ENCODE peak calls at places on chromosomes 1 and 21, in nine cellular contexts. W is transverse colon, U is cardiac muscle cell, V is cardiac fibroblast, Q is AG04450, S is ascending aorta, F is thyroid gland, M is left ventricle myocardium inferior, H is astrocyte of the spinal cord. N is an unnamed sample.

GRCh38 chr21:34795152-34796141 is 126.7 kb downstream of the CLIC6 start:
- DNase-seq in W (peak; percentile 67), F (peak; percentile 9), V (peak; percentile 64), S (no peak), M (no peak), H (peak; percentile 68), U (no peak), Q (no peak), N (peak; percentile 71)

GRCh38 chr1:200380589-200381021 is 29.2 kb downstream of the ZNF281 start:
- DNase-seq in U (no peak), F (no peak), S (no peak), Q (no peak), W (no peak), V (no peak), H (no peak), M (no peak), N (no peak)

GRCh38 chr1:8024329-8024728 is 1.8 kb downstream of the ERRFI1 start:
- DNase-seq in M (no peak), S (no peak), H (peak; percentile 32), F (no peak), U (no peak), V (no peak), W (no peak), Q (no peak), N (no peak)

GRCh38 chr1:42081475-42081874 is 71.7 kb upstream of the GUCA2B start:
- DNase-seq in Q (no peak), W (peak; percentile 75), S (no peak), M (no peak), U (no peak), V (no peak), H (no peak), F (peak; percentile 53), N (no peak)

GRCh38 chr1:153478692-153479618 is 18.5 kb upstream of the S100A7 start:
- DNase-seq in H (no peak), U (no peak), W (no peak), S (no peak), Q (no peak), M (no peak), F (no peak), V (no peak), N (no peak)

GRCh38 chr1:242432491-242433095 is 91.9 kb downstream of the PLD5 start:
- DNase-seq in W (no peak), Q (no peak), S (no peak), V (no peak), F (no peak), U (no peak), M (no peak), H (no peak), N (no peak)

GRCh38 chr1:234342749-234343148 is 30.5 kb upstream of the COA6 start:
- DNase-seq in F (no peak), Q (no peak), M (no peak), H (no peak), V (no peak), U (no peak), S (no peak), W (no peak), N (no peak)

GRCh38 chr1:110477445-110477957 is 26.6 kb downstream of the PROK1 start:
- DNase-seq in Q (no peak), M (no peak), W (no peak), H (no peak), V (no peak), F (no peak), U (no peak), S (no peak), N (no peak)

GRCh38 chr1:111471012-111471411 is 2.8 kb upstream of the C1orf162 start:
- DNase-seq in F (peak; percentile 11), Q (no peak), S (peak; percentile 60), U (no peak), V (no peak), H (no peak), M (peak; percentile 35), W (peak; percentile 57), N (no peak)

GRCh38 chr1:48077860-48078259 is 80.7 kb upstream of the TRABD2B start:
- DNase-seq in Q (no peak), M (no peak), F (no peak), H (no peak), S (no peak), W (peak; percentile 25), U (no peak), V (no peak), N (no peak)

GRCh38 chr1:25026757-25027450 is 96.8 kb upstream of the RUNX3 start:
- DNase-seq in U (no peak), S (no peak), W (no peak), H (no peak), F (no peak), Q (no peak), M (no peak), V (no peak), N (no peak)

GRCh38 chr1:159602501-159602900 is 14.9 kb downstream of the APCS start:
- DNase-seq in S (no peak), Q (no peak), H (no peak), M (no peak), U (no peak), W (no peak), F (no peak), V (no peak), N (no peak)

DNA sequence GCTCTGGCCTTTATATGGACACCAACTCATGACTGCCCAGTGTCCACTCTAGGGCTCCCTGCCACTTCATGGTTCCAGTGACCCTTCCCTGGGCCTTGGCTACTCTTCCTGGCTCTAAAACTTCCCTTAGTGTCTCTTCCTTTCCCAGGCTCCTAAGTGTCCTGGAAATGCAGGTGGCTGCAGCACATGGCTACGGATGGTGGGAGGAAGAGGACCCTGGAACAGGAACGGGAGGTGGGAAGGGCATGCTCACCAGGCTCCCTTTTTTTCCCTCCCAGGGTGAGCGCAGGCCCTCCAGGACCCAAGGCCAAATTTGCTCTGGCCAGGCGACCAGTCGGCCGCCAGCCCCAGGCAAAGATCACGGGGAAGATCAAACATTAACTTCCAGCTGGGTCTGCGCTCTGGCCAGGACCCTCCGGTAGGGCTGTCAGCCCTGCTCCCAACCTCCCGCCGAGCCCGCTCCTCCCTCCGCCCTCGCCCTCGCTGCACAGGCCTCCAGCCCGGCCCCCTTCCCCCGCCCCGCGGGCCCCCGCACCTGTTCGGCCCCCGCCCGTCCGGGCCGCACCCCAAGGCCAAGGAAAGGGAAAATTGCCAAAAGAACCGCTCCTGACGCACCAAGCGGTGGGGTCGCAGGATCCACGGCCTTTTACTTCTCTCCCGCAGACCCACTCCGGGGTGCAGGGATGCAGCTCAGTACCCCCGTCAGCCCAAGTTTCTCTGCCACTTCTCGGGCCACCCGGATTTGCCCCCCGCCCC is 955 bp downstream of the TCEA3 start:
- DNase-seq in H (no peak), M (no peak), S (no peak), Q (no peak), F (peak; percentile 70), V (no peak), W (peak; percentile 88), U (peak; percentile 59), N (no peak)
- H3K4me3 ChIP-seq in H (peak overlapping the region; percentile 28), M (peak overlapping the region; percentile 85), S (peak overlapping the region; percentile 95), Q (peak overlapping the region; percentile 55), F (peak overlapping the region; percentile 15), V (peak overlapping the region; percentile 13), W (peak overlapping the region; percentile 86), U (peak overlapping the region; percentile 52), N (peak overlapping the region; percentile 47)

GRCh38 chr1:220339581-220339980 is 67.3 kb upstream of the RAB3GAP2 start:
- DNase-seq in S (no peak), M (no peak), U (no peak), V (no peak), Q (no peak), W (no peak), F (no peak), H (no peak), N (no peak)
- TF ChIP-seq CTCF in S (no peak), M (peak; percentile 35), U (no peak), V (no peak), Q (no peak), W (no peak), F (no peak), H (no peak), N (no peak)

DNA sequence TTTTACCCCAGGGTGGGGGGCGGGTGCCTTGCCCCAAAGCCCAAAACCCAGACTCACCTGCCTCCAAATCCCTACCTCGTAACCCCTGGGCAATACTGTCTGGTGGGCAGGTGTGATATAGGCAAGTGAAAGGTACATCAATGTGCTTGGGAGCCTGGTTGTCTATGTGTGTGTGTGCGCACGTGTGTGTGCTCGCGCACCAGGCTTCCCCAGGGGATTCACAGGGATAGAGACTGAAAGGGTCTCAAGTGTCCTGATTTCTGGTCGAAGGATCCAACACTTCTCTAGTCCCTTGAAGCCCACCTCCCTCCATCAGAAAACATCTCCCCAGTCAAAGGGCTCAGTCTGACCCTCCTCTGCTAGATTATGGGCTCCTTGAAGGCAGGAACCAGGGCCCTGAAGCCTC is 28.9 kb upstream of the EPB41 start:
- DNase-seq in H (no peak), S (no peak), Q (no peak), M (no peak), W (no peak), V (no peak), F (no peak), U (no peak), N (no peak)
- H3K4me3 ChIP-seq in H (no peak overlapping the region), S (no peak overlapping the region), Q (no peak overlapping the region), M (no peak overlapping the region), W (no peak overlapping the region), V (no peak overlapping the region), F (no peak overlapping the region), U (no peak overlapping the region), N (no peak overlapping the region)

DNA sequence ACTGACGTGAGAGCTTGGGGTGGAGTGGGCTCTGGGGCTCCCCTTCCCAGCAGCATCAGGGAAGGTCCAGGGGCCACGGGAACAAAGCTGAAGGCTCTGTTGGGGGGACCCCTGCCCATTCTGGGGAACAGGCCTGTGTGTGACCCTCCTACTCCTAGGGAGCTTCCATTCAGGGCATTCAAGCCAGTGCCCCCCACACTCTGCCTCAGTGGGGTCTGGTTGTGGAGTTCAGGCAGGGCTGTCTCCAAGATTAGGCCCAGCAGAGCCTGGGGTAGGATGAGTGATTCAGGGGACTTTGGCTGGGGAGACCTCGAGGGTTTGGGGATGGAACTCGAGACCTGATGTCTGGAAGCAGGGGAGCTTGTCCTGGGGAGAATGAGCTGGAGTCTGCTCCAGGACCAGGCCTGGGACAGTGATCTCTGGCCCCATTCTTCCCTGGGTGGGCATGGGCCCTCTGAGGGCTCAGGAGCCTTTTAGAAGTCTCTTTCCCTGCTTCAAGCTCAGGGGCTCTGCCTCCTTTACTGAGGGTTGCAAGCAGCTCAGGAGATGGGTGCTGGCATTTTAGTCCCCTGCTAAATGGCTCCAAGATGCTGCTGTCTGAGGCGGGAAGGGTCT is 81.7 kb downstream of the PTPRU start:
- DNase-seq in V (no peak), F (no peak), S (no peak), H (no peak), Q (no peak), W (no peak), U (no peak), M (no peak), N (no peak)
- TF ChIP-seq CTCF in V (no peak), F (no peak), S (no peak), H (no peak), Q (no peak), W (no peak), U (no peak), M (no peak), N (no peak)

GRCh38 chr1:44785027-44785376 is 3.0 kb downstream of the BEST4 start:
- DNase-seq in U (no peak), H (no peak), M (no peak), W (no peak), V (no peak), S (no peak), Q (no peak), F (no peak), N (no peak)
- H3K4me3 ChIP-seq in U (no peak overlapping the region), H (no peak overlapping the region), M (no peak overlapping the region), W (no peak overlapping the region), V (no peak overlapping the region), S (no peak overlapping the region), Q (no peak overlapping the region), F (no peak overlapping the region), N (no peak overlapping the region)

N was measured in AG09309.